ENCODE peak calls at places on chromosomes 4 and X, in seven cellular contexts. H is hepatocyte; G is GM12878; O is kidney epithelial cell; T is adrenal gland; U is CD8-positive, alpha-beta T cell; K is thoracic aorta. C is an unnamed sample. For H3K27me3, the result is how much of the 10 kb centered on the place peaks cover.

GRCh38 chrX:113586281-113586898 is 745.8 kb upstream of the AMOT start:
- DNase-seq in H (no peak), G (no peak), O (no peak), T (no peak), U (no peak), K (no peak), C (peak)

GRCh38 chr4:20544645-20545044 is 155.6 kb upstream of the PACRGL start:
- DNase-seq in H (peak), G (no peak), O (no peak), T (no peak), U (no peak), K (no peak), C (no peak)

GRCh38 chrX:100410083-100410590 is at the start of gene PCDH19:
- DNase-seq in H (peak), G (no peak), O (peak), T (peak), U (no peak), K (no peak), C (no peak)

GRCh38 chr4:118915468-118915867 is 26.8 kb downstream of the SYNPO2 start:
- DNase-seq in H (no peak), G (no peak), O (no peak), T (no peak), U (no peak), K (no peak), C (no peak)

GRCh38 chr4:825063-825968 is 613 bp downstream of the CPLX1 start:
- DNase-seq in H (peak), G (no peak), O (no peak), T (peak), U (peak), K (no peak), C (peak)

GRCh38 chrX:22063284-22063683 is 31.2 kb downstream of the PHEX start:
- DNase-seq in H (no peak), G (peak), O (peak), T (no peak), U (no peak), K (no peak), C (no peak)

GRCh38 chrX:31656013-31656412 is 584.2 kb upstream of the FTHL17 start:
- DNase-seq in H (no peak), G (no peak), O (no peak), T (no peak), U (no peak), K (no peak), C (no peak)

GRCh38 chr4:14871676-14872430 is 130.4 kb upstream of the CPEB2 start:
- DNase-seq in H (no peak), G (no peak), O (no peak), T (peak), U (no peak), K (no peak), C (no peak)

GRCh38 chrX:57155171-57155570 is 18.0 kb upstream of the SPIN2A start:
- DNase-seq in H (no peak), G (no peak), O (no peak), T (no peak), U (no peak), K (no peak), C (no peak)

GRCh38 chrX:136863826-136864225 is 16.7 kb downstream of the RBMX start:
- DNase-seq in H (no peak), G (no peak), O (no peak), T (no peak), U (no peak), K (no peak), C (no peak)

GRCh38 chrX:84248226-84248625 is 60.2 kb upstream of the RPS6KA6 start:
- DNase-seq in H (no peak), G (no peak), O (no peak), T (no peak), U (no peak), K (no peak), C (no peak)

GRCh38 chr4:152996101-152996500 is 60.0 kb downstream of the FHDC1 start:
- DNase-seq in H (no peak), G (no peak), O (no peak), T (peak), U (no peak), K (no peak), C (no peak)

GRCh38 chrX:111914398-111915092 is 38.6 kb downstream of the TRPC5OS start:
- DNase-seq in H (peak), G (no peak), O (no peak), T (no peak), U (no peak), K (no peak), C (no peak)

GRCh38 chrX:36957425-36958328 is 50.5 kb upstream of the FAM47C start:
- DNase-seq in H (peak), G (no peak), O (no peak), T (peak), U (no peak), K (no peak), C (peak)
- H3K4me3 ChIP-seq in H (peak), G (no peak), O (peak), T (no peak), U (no peak), K (peak), C (peak)

DNA sequence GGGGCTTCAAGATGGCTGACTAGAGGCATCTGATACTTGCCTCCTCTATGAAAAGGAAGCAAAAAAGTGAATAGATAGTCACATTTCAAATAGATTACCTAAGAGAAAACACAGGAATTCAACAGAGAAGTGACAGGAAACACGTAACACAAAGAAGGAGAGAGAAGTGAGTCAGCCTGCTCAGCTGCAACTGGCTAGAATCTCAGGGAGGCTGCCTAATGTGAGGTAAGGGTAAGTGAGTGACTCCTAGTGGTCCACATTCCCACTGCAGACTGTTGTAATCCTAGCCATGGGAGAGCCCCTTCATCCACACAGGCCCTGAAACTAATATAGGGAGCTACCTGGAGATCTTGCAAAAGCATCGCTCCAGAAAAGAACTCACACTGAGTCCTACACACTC is 179.2 kb downstream of the SLC7A11 start:
- DNase-seq in H (no peak), G (no peak), O (peak), T (no peak), U (no peak), K (no peak), C (no peak)
- TF ChIP-seq CTCF in H (no peak), G (no peak), O (peak), T (no peak), U (no peak), K (no peak), C (no peak)

DNA sequence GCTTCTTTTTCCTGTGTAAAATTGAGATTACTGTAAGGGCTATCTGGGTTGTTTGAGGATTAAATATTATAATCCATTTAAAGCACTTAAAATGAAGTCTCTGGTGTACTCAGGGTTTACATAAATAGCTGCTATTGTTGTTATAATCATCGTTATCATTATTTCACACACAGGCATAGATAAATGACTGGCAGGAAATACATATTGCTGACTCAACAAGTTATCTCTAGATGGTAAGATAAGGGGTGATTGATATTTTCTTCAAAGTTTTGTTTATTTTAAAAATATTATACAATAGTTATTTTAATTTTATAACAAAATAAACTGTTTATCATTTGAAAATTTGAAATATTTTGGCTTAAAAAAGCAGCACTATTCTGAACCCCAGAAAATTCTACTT is 134.3 kb upstream of the DCAF12L2 start:
- DNase-seq in H (no peak), G (no peak), O (no peak), T (no peak), U (no peak), K (no peak), C (no peak)
- H3K27me3 ChIP-seq in H (under half), G (under half), O (under half), T (under half), U (under half), K (under half), C (under half)

GRCh38 chrX:147914609-147915008 is 2.9 kb downstream of the FMR1 start:
- DNase-seq in H (no peak), G (no peak), O (no peak), T (no peak), U (no peak), K (no peak), C (no peak)

GRCh38 chrX:147911192-147912022 is at the start of gene FMR1:
- DNase-seq in H (peak), G (peak), O (peak), T (peak), U (peak), K (peak), C (peak)

GRCh38 chrX:147913570-147913969 is 1.9 kb downstream of the FMR1 start:
- DNase-seq in H (no peak), G (no peak), O (no peak), T (no peak), U (no peak), K (no peak), C (no peak)

GRCh38 chrX:147912093-147912801 is 528 bp downstream of the FMR1 start:
- DNase-seq in H (peak), G (no peak), O (no peak), T (peak), U (peak), K (no peak), C (peak)

DNA sequence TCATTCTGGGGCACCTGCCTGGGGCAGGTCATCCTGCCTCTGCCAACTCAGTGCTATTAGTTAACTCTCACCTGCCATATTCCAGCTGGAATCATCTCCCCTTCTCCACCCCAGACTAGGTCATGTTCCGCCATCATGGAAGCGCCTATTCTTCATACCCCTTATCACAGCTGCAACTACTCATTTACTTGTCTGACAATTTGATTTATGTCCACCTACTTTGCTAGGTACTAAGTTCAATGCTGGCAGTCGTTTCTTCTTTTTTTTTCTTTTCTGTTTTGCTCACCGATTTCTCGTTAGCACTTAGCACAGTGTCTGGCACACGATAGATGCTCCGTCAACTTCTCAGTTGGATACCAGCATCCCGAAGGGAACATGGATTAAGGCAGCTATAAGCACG is 1.1 kb upstream of the FMR1 start:
- DNase-seq in H (no peak), G (no peak), O (no peak), T (no peak), U (no peak), K (no peak), C (no peak)
- H3K4me3 ChIP-seq in H (no peak), G (no peak), O (no peak), T (no peak), U (no peak), K (no peak), C (no peak)

C was measured in upper lobe of left lung.